ENCODE peak calls at places on chromosome 9, in eight cellular contexts. One of them, this sample, is unnamed.

GRCh38 chr9:123269316-123269715 is 930 bp upstream of the STRBP start:
- DNase-seq in stimulated activated CD8-positive, alpha-beta memory T cell treated with anti-CD3 and anti-CD28 coated beads, Interleukin-15, amount 100 ng/mL, for 1 hour: no peak
- DNase-seq in activated T-helper 1 cell treated with Interleukin-2 at 50 U/mL for 16 hours: no peak
- DNase-seq in IMR-90: no peak
- DNase-seq in mucosa of gallbladder: no peak
- DNase-seq in frontal cortex: no peak
- DNase-seq in activated naive CD4-positive, alpha-beta T cell: no peak
- DNase-seq in activated CD4-positive, alpha-beta T cell treated with anti-CD3 and anti-CD28 coated beads for 24 hours: no peak
- DNase-seq in this sample: no peak

GRCh38 chr9:88816141-88816540 is 175.1 kb upstream of the S1PR3 start:
- DNase-seq in IMR-90: peak
- DNase-seq in activated T-helper 1 cell treated with Interleukin-2 at 50 U/mL for 16 hours: no peak
- DNase-seq in activated naive CD4-positive, alpha-beta T cell: no peak
- DNase-seq in frontal cortex: no peak
- DNase-seq in stimulated activated CD8-positive, alpha-beta memory T cell treated with anti-CD3 and anti-CD28 coated beads, Interleukin-15, amount 100 ng/mL, for 1 hour: no peak
- DNase-seq in activated CD4-positive, alpha-beta T cell treated with anti-CD3 and anti-CD28 coated beads for 24 hours: no peak
- DNase-seq in mucosa of gallbladder: no peak
- DNase-seq in this sample: no peak

GRCh38 chr9:33415152-33416038 is 13.0 kb upstream of the AQP7 start:
- DNase-seq in activated T-helper 1 cell treated with Interleukin-2 at 50 U/mL for 16 hours: peak
- DNase-seq in activated naive CD4-positive, alpha-beta T cell: peak
- DNase-seq in stimulated activated CD8-positive, alpha-beta memory T cell treated with anti-CD3 and anti-CD28 coated beads, Interleukin-15, amount 100 ng/mL, for 1 hour: peak
- DNase-seq in activated CD4-positive, alpha-beta T cell treated with anti-CD3 and anti-CD28 coated beads for 24 hours: peak
- DNase-seq in IMR-90: peak
- DNase-seq in frontal cortex: peak
- DNase-seq in mucosa of gallbladder: peak
- DNase-seq in this sample: peak

GRCh38 chr9:75147638-75148037 is 59.3 kb downstream of the OSTF1 start:
- DNase-seq in activated T-helper 1 cell treated with Interleukin-2 at 50 U/mL for 16 hours: no peak
- DNase-seq in IMR-90: peak
- DNase-seq in activated CD4-positive, alpha-beta T cell treated with anti-CD3 and anti-CD28 coated beads for 24 hours: no peak
- DNase-seq in stimulated activated CD8-positive, alpha-beta memory T cell treated with anti-CD3 and anti-CD28 coated beads, Interleukin-15, amount 100 ng/mL, for 1 hour: no peak
- DNase-seq in mucosa of gallbladder: no peak
- DNase-seq in frontal cortex: no peak
- DNase-seq in activated naive CD4-positive, alpha-beta T cell: no peak
- DNase-seq in this sample: no peak

GRCh38 chr9:134605969-134606363 is 35.6 kb upstream of the COL5A1 start:
- DNase-seq in mucosa of gallbladder: peak
- DNase-seq in stimulated activated CD8-positive, alpha-beta memory T cell treated with anti-CD3 and anti-CD28 coated beads, Interleukin-15, amount 100 ng/mL, for 1 hour: no peak
- DNase-seq in activated T-helper 1 cell treated with Interleukin-2 at 50 U/mL for 16 hours: no peak
- DNase-seq in IMR-90: no peak
- DNase-seq in frontal cortex: no peak
- DNase-seq in activated naive CD4-positive, alpha-beta T cell: no peak
- DNase-seq in activated CD4-positive, alpha-beta T cell treated with anti-CD3 and anti-CD28 coated beads for 24 hours: no peak
- DNase-seq in this sample: no peak

GRCh38 chr9:72292874-72293607 is 72.0 kb downstream of the ZFAND5 start:
- DNase-seq in frontal cortex: no peak
- DNase-seq in activated naive CD4-positive, alpha-beta T cell: no peak
- DNase-seq in IMR-90: peak
- DNase-seq in stimulated activated CD8-positive, alpha-beta memory T cell treated with anti-CD3 and anti-CD28 coated beads, Interleukin-15, amount 100 ng/mL, for 1 hour: no peak
- DNase-seq in activated T-helper 1 cell treated with Interleukin-2 at 50 U/mL for 16 hours: no peak
- DNase-seq in activated CD4-positive, alpha-beta T cell treated with anti-CD3 and anti-CD28 coated beads for 24 hours: no peak
- DNase-seq in mucosa of gallbladder: peak
- DNase-seq in this sample: no peak

GRCh38 chr9:38453835-38454234 is 29.6 kb upstream of the IGFBPL1 start:
- DNase-seq in frontal cortex: no peak
- DNase-seq in stimulated activated CD8-positive, alpha-beta memory T cell treated with anti-CD3 and anti-CD28 coated beads, Interleukin-15, amount 100 ng/mL, for 1 hour: no peak
- DNase-seq in mucosa of gallbladder: no peak
- DNase-seq in activated CD4-positive, alpha-beta T cell treated with anti-CD3 and anti-CD28 coated beads for 24 hours: no peak
- DNase-seq in activated T-helper 1 cell treated with Interleukin-2 at 50 U/mL for 16 hours: no peak
- DNase-seq in activated naive CD4-positive, alpha-beta T cell: no peak
- DNase-seq in IMR-90: no peak
- DNase-seq in this sample: no peak

GRCh38 chr9:87011551-87011950 is 64.2 kb upstream of the GAS1 start:
- DNase-seq in activated CD4-positive, alpha-beta T cell treated with anti-CD3 and anti-CD28 coated beads for 24 hours: no peak
- DNase-seq in stimulated activated CD8-positive, alpha-beta memory T cell treated with anti-CD3 and anti-CD28 coated beads, Interleukin-15, amount 100 ng/mL, for 1 hour: no peak
- DNase-seq in activated naive CD4-positive, alpha-beta T cell: no peak
- DNase-seq in frontal cortex: no peak
- DNase-seq in activated T-helper 1 cell treated with Interleukin-2 at 50 U/mL for 16 hours: no peak
- DNase-seq in IMR-90: no peak
- DNase-seq in mucosa of gallbladder: no peak
- DNase-seq in this sample: no peak

GRCh38 chr9:136174779-136175744 is 29.9 kb downstream of the LHX3 start:
- DNase-seq in activated CD4-positive, alpha-beta T cell treated with anti-CD3 and anti-CD28 coated beads for 24 hours: no peak
- DNase-seq in mucosa of gallbladder: no peak
- DNase-seq in frontal cortex: peak
- DNase-seq in activated naive CD4-positive, alpha-beta T cell: no peak
- DNase-seq in activated T-helper 1 cell treated with Interleukin-2 at 50 U/mL for 16 hours: no peak
- DNase-seq in stimulated activated CD8-positive, alpha-beta memory T cell treated with anti-CD3 and anti-CD28 coated beads, Interleukin-15, amount 100 ng/mL, for 1 hour: no peak
- DNase-seq in IMR-90: no peak
- DNase-seq in this sample: no peak

GRCh38 chr9:36213387-36213786 is 22.7 kb downstream of the CLTA start:
- DNase-seq in mucosa of gallbladder: no peak
- DNase-seq in stimulated activated CD8-positive, alpha-beta memory T cell treated with anti-CD3 and anti-CD28 coated beads, Interleukin-15, amount 100 ng/mL, for 1 hour: no peak
- DNase-seq in frontal cortex: no peak
- DNase-seq in activated naive CD4-positive, alpha-beta T cell: no peak
- DNase-seq in activated T-helper 1 cell treated with Interleukin-2 at 50 U/mL for 16 hours: no peak
- DNase-seq in activated CD4-positive, alpha-beta T cell treated with anti-CD3 and anti-CD28 coated beads for 24 hours: no peak
- DNase-seq in IMR-90: no peak
- DNase-seq in this sample: no peak

GRCh38 chr9:121288557-121288873 is 20.6 kb downstream of the GSN start:
- DNase-seq in activated naive CD4-positive, alpha-beta T cell: no peak
- DNase-seq in stimulated activated CD8-positive, alpha-beta memory T cell treated with anti-CD3 and anti-CD28 coated beads, Interleukin-15, amount 100 ng/mL, for 1 hour: no peak
- DNase-seq in activated T-helper 1 cell treated with Interleukin-2 at 50 U/mL for 16 hours: no peak
- DNase-seq in mucosa of gallbladder: no peak
- DNase-seq in frontal cortex: no peak
- DNase-seq in IMR-90: no peak
- DNase-seq in activated CD4-positive, alpha-beta T cell treated with anti-CD3 and anti-CD28 coated beads for 24 hours: no peak
- DNase-seq in this sample: no peak

GRCh38 chr9:90729351-90729750 is 72.3 kb upstream of the SYK start:
- DNase-seq in activated naive CD4-positive, alpha-beta T cell: no peak
- DNase-seq in activated T-helper 1 cell treated with Interleukin-2 at 50 U/mL for 16 hours: no peak
- DNase-seq in activated CD4-positive, alpha-beta T cell treated with anti-CD3 and anti-CD28 coated beads for 24 hours: no peak
- DNase-seq in stimulated activated CD8-positive, alpha-beta memory T cell treated with anti-CD3 and anti-CD28 coated beads, Interleukin-15, amount 100 ng/mL, for 1 hour: no peak
- DNase-seq in IMR-90: no peak
- DNase-seq in mucosa of gallbladder: no peak
- DNase-seq in frontal cortex: no peak
- DNase-seq in this sample: no peak

GRCh38 chr9:133561976-133562554 is 27.6 kb downstream of the ADAMTSL2 start:
- DNase-seq in frontal cortex: no peak
- DNase-seq in activated naive CD4-positive, alpha-beta T cell: no peak
- DNase-seq in activated CD4-positive, alpha-beta T cell treated with anti-CD3 and anti-CD28 coated beads for 24 hours: no peak
- DNase-seq in mucosa of gallbladder: no peak
- DNase-seq in stimulated activated CD8-positive, alpha-beta memory T cell treated with anti-CD3 and anti-CD28 coated beads, Interleukin-15, amount 100 ng/mL, for 1 hour: no peak
- DNase-seq in IMR-90: no peak
- DNase-seq in activated T-helper 1 cell treated with Interleukin-2 at 50 U/mL for 16 hours: no peak
- DNase-seq in this sample: no peak

This sample was measured in ELF-1.